ENCODE peak calls at places on chromosome 5, in five cellular contexts. One of them, this sample, is unnamed.

GRCh38 chr5:154466147-154466546 is 11.9 kb downstream of the HAND1 start:
- DNase-seq in HepG2: peak
- DNase-seq in GM12878: no peak
- DNase-seq in endothelial cell of umbilical vein: no peak
- DNase-seq in SK-N-SH: no peak
- DNase-seq in this sample: no peak

GRCh38 chr5:93294184-93294583 is 286.8 kb downstream of the NR2F1-AS1 start:
- DNase-seq in SK-N-SH: no peak
- DNase-seq in endothelial cell of umbilical vein: no peak
- DNase-seq in GM12878: no peak
- DNase-seq in HepG2: no peak
- DNase-seq in this sample: no peak

GRCh38 chr5:148398698-148399121 is 15.0 kb downstream of the FBXO38 start:
- DNase-seq in SK-N-SH: no peak
- DNase-seq in endothelial cell of umbilical vein: peak
- DNase-seq in GM12878: no peak
- DNase-seq in HepG2: peak
- DNase-seq in this sample: no peak

GRCh38 chr5:107388111-107388861 is 282.5 kb downstream of the EFNA5 start:
- DNase-seq in HepG2: no peak
- DNase-seq in endothelial cell of umbilical vein: peak
- DNase-seq in SK-N-SH: peak
- DNase-seq in GM12878: peak
- DNase-seq in this sample: no peak

GRCh38 chr5:122101636-122102285 is 23.7 kb upstream of the LOX start:
- DNase-seq in HepG2: peak
- DNase-seq in SK-N-SH: peak
- DNase-seq in GM12878: no peak
- DNase-seq in endothelial cell of umbilical vein: peak
- DNase-seq in this sample: peak

GRCh38 chr5:122311888-122312669 is at the start of gene SNCAIP:
- DNase-seq in SK-N-SH: peak
- DNase-seq in GM12878: no peak
- DNase-seq in endothelial cell of umbilical vein: peak
- DNase-seq in HepG2: no peak
- DNase-seq in this sample: no peak

GRCh38 chr5:54719384-54720306 is 202.1 kb downstream of the SNX18 start:
- DNase-seq in HepG2: no peak
- DNase-seq in endothelial cell of umbilical vein: peak
- DNase-seq in GM12878: no peak
- DNase-seq in SK-N-SH: no peak
- DNase-seq in this sample: no peak

GRCh38 chr5:172407861-172408260 is 46.5 kb downstream of the SH3PXD2B start:
- DNase-seq in GM12878: no peak
- DNase-seq in HepG2: no peak
- DNase-seq in endothelial cell of umbilical vein: no peak
- DNase-seq in SK-N-SH: no peak
- DNase-seq in this sample: no peak

GRCh38 chr5:180799902-180800801 is 2.5 kb downstream of the MGAT1 start:
- DNase-seq in HepG2: no peak
- DNase-seq in GM12878: no peak
- DNase-seq in endothelial cell of umbilical vein: no peak
- DNase-seq in SK-N-SH: no peak
- DNase-seq in this sample: no peak

GRCh38 chr5:137609122-137609521 is 110.0 kb upstream of the SPOCK1 start:
- DNase-seq in GM12878: no peak
- DNase-seq in SK-N-SH: no peak
- DNase-seq in HepG2: no peak
- DNase-seq in endothelial cell of umbilical vein: no peak
- DNase-seq in this sample: no peak

GRCh38 chr5:55231476-55232193 is 1.8 kb downstream of the CCNO start:
- DNase-seq in GM12878: no peak
- DNase-seq in HepG2: no peak
- DNase-seq in SK-N-SH: peak
- DNase-seq in endothelial cell of umbilical vein: peak
- DNase-seq in this sample: no peak

GRCh38 chr5:142944140-142944539 is 174.0 kb downstream of the ARHGAP26 start:
- DNase-seq in HepG2: no peak
- DNase-seq in GM12878: no peak
- DNase-seq in endothelial cell of umbilical vein: no peak
- DNase-seq in SK-N-SH: no peak
- DNase-seq in this sample: no peak

GRCh38 chr5:91257301-91257700 is 125.8 kb downstream of the ARRDC3 start:
- DNase-seq in endothelial cell of umbilical vein: no peak
- DNase-seq in SK-N-SH: no peak
- DNase-seq in HepG2: no peak
- DNase-seq in GM12878: no peak
- DNase-seq in this sample: no peak

GRCh38 chr5:145775893-145776444 is 59.2 kb downstream of the PRELID2 start:
- DNase-seq in endothelial cell of umbilical vein: peak
- DNase-seq in HepG2: peak
- DNase-seq in SK-N-SH: no peak
- DNase-seq in GM12878: no peak
- DNase-seq in this sample: no peak

GRCh38 chr5:98042961-98043360 is 730.5 kb upstream of the RGMB start:
- DNase-seq in GM12878: no peak
- DNase-seq in endothelial cell of umbilical vein: no peak
- DNase-seq in HepG2: no peak
- DNase-seq in SK-N-SH: no peak
- DNase-seq in this sample: no peak

GRCh38 chr5:167850901-167851300 is 440.5 kb upstream of the WWC1 start:
- DNase-seq in GM12878: no peak
- DNase-seq in SK-N-SH: no peak
- DNase-seq in endothelial cell of umbilical vein: no peak
- DNase-seq in HepG2: no peak
- DNase-seq in this sample: no peak

DNA sequence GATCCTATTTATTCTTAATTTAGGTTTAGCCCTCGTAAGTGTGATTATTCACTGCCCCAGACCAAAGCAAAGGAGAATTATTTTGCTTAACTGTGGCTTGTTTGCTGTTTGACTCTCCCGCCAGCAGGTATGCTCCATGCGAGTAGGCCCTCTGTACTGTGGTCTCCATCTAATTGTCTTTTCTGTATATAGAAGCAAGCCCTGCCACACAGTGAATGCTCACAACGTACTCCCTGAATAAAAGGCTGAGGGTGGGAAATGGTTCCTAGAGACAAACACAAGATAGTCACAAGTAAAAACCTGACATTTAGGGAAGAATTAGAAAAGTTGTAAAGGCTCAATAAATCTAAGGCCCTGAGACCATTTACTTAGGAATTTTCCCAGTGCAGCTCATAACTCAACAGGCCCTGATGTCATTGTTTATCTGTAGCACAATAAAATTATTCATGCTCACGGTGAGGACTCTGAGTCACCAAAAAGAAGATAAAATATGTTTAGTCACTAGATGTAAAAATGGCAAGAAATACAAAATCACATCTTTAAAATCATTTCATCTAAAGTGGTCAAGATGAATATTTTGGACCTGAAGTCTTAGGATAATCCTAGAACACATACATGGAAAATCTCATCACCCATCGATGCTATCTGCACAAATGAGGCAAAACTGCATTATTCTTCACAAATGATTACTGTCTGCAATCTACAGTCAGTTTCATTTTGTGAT is 473.2 kb downstream of the ENC1 start:
- DNase-seq in endothelial cell of umbilical vein: peak
- DNase-seq in GM12878: no peak
- DNase-seq in SK-N-SH: no peak
- DNase-seq in HepG2: no peak
- DNase-seq in this sample: no peak
- TF ChIP-seq POLR2AphosphoS5 in endothelial cell of umbilical vein: no peak
- TF ChIP-seq POLR2AphosphoS5 in GM12878: no peak
- TF ChIP-seq POLR2AphosphoS5 in SK-N-SH: peak
- TF ChIP-seq POLR2AphosphoS5 in HepG2: no peak
- TF ChIP-seq POLR2AphosphoS5 in this sample: no peak

DNA sequence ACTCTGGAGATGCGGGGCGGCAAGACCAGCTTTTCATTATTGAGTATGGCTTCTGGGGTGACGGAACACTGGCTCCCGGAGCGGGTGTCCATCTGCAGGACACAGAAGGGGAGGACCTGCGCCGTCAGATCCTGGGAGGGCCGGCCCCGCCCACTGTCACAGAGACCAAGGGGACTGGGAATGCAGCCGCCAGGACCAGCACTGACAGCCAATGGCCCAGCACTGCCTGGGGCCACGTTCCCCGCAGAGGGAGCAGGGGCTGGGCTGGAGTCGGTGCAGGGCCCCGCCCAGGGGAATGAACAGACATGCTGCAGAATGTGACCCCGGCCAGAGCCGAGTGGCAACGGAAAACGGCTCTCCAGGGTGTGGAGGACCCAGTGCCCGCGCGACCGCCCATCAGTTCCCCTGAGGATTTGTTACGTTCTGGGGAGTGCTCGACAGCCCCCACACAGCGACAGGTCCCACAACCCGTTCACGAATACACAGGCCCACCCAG is at the start of gene ZDHHC11:
- DNase-seq in GM12878: no peak
- DNase-seq in HepG2: peak
- DNase-seq in endothelial cell of umbilical vein: no peak
- DNase-seq in SK-N-SH: peak
- DNase-seq in this sample: no peak
- H3K9ac ChIP-seq in GM12878: no peak
- H3K9ac ChIP-seq in HepG2: peak
- H3K9ac ChIP-seq in endothelial cell of umbilical vein: no peak
- H3K9ac ChIP-seq in SK-N-SH: no peak
- H3K9ac ChIP-seq in this sample: no peak

DNA sequence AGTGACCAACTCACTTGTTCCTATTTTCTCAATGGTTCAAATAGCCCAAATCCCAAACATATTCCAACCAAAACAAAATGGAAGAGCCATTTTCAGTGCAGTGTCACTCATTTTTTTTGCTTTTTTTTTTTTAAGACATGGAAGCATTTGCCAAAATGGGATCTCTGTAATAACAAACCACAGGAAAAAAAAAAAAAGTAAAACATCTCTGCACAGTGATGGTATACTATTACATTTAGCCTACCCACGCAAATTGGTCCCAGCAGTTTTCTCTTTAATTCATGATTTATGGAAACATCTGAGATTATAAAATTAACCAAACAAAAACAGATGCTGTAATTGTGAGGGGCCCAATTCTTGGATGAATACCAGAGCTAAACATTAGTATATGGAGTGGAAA is 566.7 kb downstream of the ZNF608 start:
- DNase-seq in SK-N-SH: no peak
- DNase-seq in GM12878: no peak
- DNase-seq in endothelial cell of umbilical vein: no peak
- DNase-seq in HepG2: no peak
- DNase-seq in this sample: no peak
- H3K27ac ChIP-seq in SK-N-SH: no peak
- H3K27ac ChIP-seq in GM12878: no peak
- H3K27ac ChIP-seq in endothelial cell of umbilical vein: no peak
- H3K27ac ChIP-seq in HepG2: no peak
- H3K27ac ChIP-seq in this sample: no peak

DNA sequence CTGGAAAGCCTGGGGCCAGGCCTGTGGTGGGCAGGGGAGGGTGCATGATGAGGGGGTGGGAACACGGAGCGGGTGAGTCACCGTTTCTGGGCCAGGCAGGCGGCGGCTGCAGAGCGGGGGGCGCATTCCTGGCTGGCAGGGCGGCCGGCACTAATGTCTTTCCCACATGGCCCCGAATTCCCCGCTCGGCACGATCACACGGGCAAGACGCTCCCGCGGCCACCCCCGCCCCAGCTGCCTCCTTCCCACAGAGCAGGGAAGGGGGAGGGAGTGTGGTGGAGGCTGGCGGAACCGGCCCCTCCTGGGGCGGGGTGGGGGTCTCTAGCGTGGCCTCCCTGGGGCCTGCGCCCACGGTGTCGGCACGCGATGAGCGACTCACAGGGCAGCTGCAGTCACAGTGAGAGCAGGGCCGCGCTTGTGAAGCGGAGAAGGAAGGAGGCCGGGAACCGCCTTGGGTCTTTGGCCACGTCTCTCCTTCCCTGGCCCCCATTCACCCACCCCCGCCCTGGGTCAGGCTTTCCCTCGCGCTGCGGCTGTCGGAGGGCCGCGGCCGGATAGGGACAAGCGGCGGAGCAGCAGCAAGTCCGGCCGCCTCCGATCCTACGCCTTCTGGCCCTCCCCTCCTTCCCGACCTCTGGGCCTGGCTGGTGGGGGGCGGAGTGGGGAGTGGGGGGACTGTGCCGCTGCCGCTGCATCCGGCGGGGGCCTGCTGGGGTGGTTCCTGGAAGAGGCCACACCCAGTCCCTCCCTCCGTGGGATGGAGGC is 48.9 kb downstream of the CXXC5 start:
- DNase-seq in SK-N-SH: peak
- DNase-seq in GM12878: no peak
- DNase-seq in endothelial cell of umbilical vein: peak
- DNase-seq in HepG2: peak
- DNase-seq in this sample: no peak
- TF ChIP-seq POLR2AphosphoS5 in SK-N-SH: peak
- TF ChIP-seq POLR2AphosphoS5 in GM12878: no peak
- TF ChIP-seq POLR2AphosphoS5 in endothelial cell of umbilical vein: peak
- TF ChIP-seq POLR2AphosphoS5 in HepG2: peak
- TF ChIP-seq POLR2AphosphoS5 in this sample: peak

DNA sequence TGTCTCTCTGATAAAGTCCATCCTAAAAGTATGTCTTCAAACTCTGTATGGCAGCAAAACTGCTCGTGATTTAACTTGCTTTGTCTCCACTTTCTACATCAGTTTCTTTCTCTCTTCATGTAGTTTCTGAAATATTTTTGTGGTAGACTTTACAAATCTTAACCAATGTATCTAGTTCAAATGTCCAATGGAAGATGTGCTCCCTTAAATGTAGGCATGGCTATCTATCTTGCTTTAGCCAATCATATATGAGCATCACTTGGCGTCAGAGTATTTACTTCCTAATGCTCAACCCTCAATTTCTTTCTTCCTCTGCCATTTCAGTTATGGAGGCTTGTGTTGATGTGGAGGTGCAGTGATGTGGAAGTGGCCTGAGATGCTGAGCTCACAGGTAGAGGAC is 206.1 kb upstream of the ZNF608 start:
- DNase-seq in HepG2: no peak
- DNase-seq in endothelial cell of umbilical vein: no peak
- DNase-seq in SK-N-SH: no peak
- DNase-seq in GM12878: peak
- DNase-seq in this sample: no peak
- H3K9ac ChIP-seq in HepG2: no peak
- H3K9ac ChIP-seq in endothelial cell of umbilical vein: no peak
- H3K9ac ChIP-seq in SK-N-SH: no peak
- H3K9ac ChIP-seq in GM12878: peak
- H3K9ac ChIP-seq in this sample: no peak